ENCODE peak calls at places on chromosomes 5 and 9, in four cellular contexts. Z is A549, N is HepG2, J is K562. I is an unnamed sample.

GRCh38 chr9:92894711-92895362 is 17.0 kb upstream of the ZNF484 start:
- DNase-seq in Z (no peak), N (no peak), J (no peak), I (no peak)

GRCh38 chr5:67010684-67011409 is 185.8 kb downstream of the CD180 start:
- DNase-seq in Z (no peak), N (no peak), J (no peak), I (no peak)

GRCh38 chr5:71600783-71601182 is 13.6 kb downstream of the MCCC2 start:
- DNase-seq in Z (no peak), N (no peak), J (no peak), I (no peak)

GRCh38 chr5:154568597-154568996 is 90.6 kb upstream of the HAND1 start:
- DNase-seq in Z (no peak), N (no peak), J (no peak), I (no peak)

GRCh38 chr9:18666987-18667772 is 193.2 kb downstream of the ADAMTSL1 start:
- DNase-seq in Z (no peak), N (no peak), J (no peak), I (no peak)

GRCh38 chr5:13034048-13034447 is 910.4 kb downstream of the DNAH5 start:
- DNase-seq in Z (no peak), N (no peak), J (no peak), I (no peak)

GRCh38 chr9:129320575-129321311 is 142.7 kb upstream of the IER5L start:
- DNase-seq in Z (no peak), N (peak; percentile 63), J (peak; percentile 56), I (peak; percentile 44)

GRCh38 chr5:158236511-158237335 is 377.8 kb upstream of the CLINT1 start:
- DNase-seq in Z (no peak), N (no peak), J (no peak), I (no peak)

GRCh38 chr9:91035825-91036208 is 234.2 kb downstream of the SYK start:
- DNase-seq in Z (no peak), N (no peak), J (no peak), I (no peak)

GRCh38 chr5:39503148-39503547 is 78.4 kb upstream of the DAB2 start:
- DNase-seq in Z (no peak), N (no peak), J (no peak), I (no peak)

GRCh38 chr5:39498247-39498952 is 73.6 kb upstream of the DAB2 start:
- DNase-seq in Z (no peak), N (no peak), J (no peak), I (no peak)

GRCh38 chr5:39501403-39501802 is 76.6 kb upstream of the DAB2 start:
- DNase-seq in Z (peak; percentile 32), N (no peak), J (no peak), I (no peak)

GRCh38 chr5:39502704-39503103 is 77.9 kb upstream of the DAB2 start:
- DNase-seq in Z (no peak), N (no peak), J (no peak), I (no peak)

GRCh38 chr5:39500656-39501295 is 76.0 kb upstream of the DAB2 start:
- DNase-seq in Z (no peak), N (no peak), J (no peak), I (no peak)
- TF ChIP-seq HMGXB4 in Z (no peak), N (no peak), J (no peak), I (no peak)

GRCh38 chr9:107784235-107784958 is 294.8 kb upstream of the KLF4 start:
- DNase-seq in Z (peak; percentile 20), N (no peak), J (peak; percentile 81), I (no peak)
- TF ChIP-seq HMGXB4 in Z (no peak), N (no peak), J (no peak), I (no peak)

GRCh38 chr9:100472725-100473261 is at the start of gene TMEFF1:
- DNase-seq in Z (peak; percentile 17), N (peak; percentile 30), J (peak; percentile 87), I (peak; percentile 87)
- TF ChIP-seq HMGXB4 in Z (no peak), N (no peak), J (no peak), I (no peak)

DNA sequence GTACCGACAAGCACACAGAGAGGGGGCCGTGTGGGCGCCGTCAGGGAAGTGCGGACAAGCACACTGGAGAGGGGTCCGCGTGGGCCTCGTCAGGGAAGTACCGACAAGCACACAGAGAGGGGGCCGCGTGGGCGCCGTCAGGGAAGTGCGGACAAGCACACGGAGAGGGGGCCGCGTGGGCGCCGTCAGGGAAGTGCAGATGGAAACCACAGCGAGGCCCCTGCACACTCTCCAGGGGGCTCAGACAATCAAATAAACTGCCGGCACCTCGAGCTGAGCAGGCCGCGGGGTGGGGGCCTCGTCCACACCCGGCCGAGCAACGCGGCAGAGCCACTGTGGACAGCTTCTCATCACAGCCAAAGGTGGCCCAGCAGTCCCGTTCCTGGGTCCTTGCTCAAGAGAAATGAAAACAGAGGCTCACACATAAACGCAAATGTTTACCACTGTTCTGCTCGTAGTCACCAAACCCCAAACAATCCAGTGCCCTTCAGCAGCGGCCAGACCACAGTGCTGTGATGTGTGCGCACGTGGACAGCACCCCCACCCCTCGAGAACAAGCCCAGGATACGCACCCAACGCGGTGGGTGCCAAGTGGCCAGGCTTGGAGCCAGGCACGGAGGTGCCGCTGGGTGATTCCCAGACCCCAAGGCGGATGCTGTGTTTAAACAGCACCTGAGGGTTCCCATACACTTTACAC is 24.7 kb downstream of the TPPP start:
- DNase-seq in Z (no peak), N (no peak), J (no peak), I (no peak)
- TF ChIP-seq HMGXB4 in Z (no peak), N (no peak), J (no peak), I (no peak)

DNA sequence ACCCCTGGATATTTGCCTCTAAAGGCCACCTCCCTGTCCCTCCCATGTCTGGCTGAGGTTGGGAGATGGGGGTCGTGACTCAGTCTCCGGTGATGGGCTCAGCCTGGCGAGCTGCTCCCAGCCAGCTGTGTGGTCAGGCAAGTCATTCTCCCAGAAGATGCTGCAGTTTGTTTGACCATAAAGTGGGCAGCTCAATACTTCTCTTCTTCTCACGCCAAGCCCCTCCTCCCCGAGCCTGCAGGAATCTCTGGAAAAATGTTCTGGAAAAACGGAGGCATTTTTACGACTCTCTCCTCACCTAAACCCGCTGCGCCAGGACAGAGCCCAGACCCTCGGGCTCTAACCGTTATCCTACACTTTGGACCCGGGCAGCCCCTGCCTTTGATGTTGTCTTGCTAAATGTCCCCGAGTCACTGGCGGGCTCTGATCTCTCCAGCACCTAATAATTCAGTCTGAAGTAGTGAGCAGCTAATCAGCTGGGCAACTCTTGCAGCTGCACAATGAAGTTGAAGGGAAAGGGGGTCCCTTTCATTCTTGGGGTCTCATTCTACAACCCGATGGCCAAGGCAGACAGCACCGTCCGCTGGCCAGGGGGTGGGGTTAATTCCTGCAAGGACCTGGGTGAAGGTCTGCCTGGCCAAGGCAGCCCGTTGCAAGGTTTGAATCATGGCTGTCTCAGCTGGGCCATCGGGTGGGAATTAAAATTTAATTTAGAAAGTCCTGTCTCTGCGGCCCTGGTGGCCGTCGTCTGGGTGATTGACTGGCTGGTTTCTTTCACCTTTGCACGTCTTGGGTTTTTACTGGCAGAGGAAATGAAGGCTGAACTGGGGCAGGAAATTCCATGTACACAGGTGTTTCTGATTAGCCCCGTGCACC is 12.3 kb downstream of the DCANP1 start:
- DNase-seq in Z (no peak), N (peak; percentile 54), J (no peak), I (no peak)
- TF ChIP-seq HMGXB4 in Z (no peak), N (no peak), J (no peak), I (no peak)

DNA sequence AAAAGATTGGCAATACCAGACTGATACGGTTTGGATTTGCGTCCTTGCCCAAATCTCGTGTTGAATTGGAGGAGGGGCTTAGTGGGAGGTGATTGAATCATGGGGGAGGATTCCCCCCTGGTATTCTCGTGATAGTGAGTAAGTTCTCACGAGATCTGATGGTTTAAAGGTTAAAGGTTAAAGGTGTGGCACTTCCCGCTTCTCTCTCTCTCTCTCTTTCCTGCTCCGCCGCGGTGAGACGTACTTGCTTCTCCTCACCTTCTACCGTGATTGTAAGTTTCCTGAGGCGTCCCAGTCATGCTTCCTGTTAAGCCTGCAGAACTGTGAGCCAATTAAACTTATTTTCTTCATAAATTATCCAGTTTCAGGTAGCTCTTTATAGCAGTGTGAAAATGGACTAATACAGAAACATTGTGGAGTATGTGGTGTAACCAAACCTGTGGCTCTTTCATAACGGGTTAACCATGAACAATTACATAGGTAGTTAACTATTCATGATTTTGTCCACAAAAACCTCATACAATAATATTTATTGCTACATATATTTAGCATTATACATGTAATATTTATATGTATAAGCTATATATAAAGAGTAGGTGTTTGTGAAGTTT is 107.5 kb downstream of the ANXA1 start:
- DNase-seq in Z (no peak), N (no peak), J (no peak), I (no peak)
- TF ChIP-seq HMGXB4 in Z (no peak), N (no peak), J (no peak), I (no peak)

GRCh38 chr5:132473019-132473531 is 17.5 kb downstream of the IRF1 start:
- DNase-seq in Z (no peak), N (no peak), J (no peak), I (no peak)
- TF ChIP-seq HMGXB4 in Z (no peak), N (no peak), J (no peak), I (no peak)